ENCODE peak calls at places on chromosomes 16 and 17, in six cellular contexts. L is A673, D is uterus, Y is HCT116, Z is aorta, O is PC-3. S is an unnamed sample.

GRCh38 chr17:40582328-40582901 is 17.1 kb upstream of the CCR7 start:
- DNase-seq in O (no peak), L (no peak), Z (no peak), D (peak; percentile 64), Y (no peak), S (peak; percentile 74)

GRCh38 chr17:49880291-49881053 is 32.6 kb upstream of the TAC4 start:
- DNase-seq in L (peak; percentile 73), D (peak; percentile 38), Y (peak; percentile 70), Z (peak; percentile 93), O (peak; percentile 91), S (peak; percentile 30)

GRCh38 chr17:8223356-8224063 is 13.1 kb upstream of the AURKB start:
- DNase-seq in Y (no peak), Z (peak; percentile 87), L (peak; percentile 71), O (peak; percentile 26), D (peak; percentile 64), S (peak; percentile 36)

GRCh38 chr16:88747588-88748301 is 37.3 kb downstream of the PIEZO1 start:
- DNase-seq in L (peak; percentile 41), Y (peak; percentile 67), O (peak; percentile 54), Z (no peak), D (no peak), S (peak; percentile 52)

GRCh38 chr17:64998436-64999190 is 57.9 kb downstream of the GNA13 start:
- DNase-seq in D (no peak), Z (no peak), L (no peak), Y (no peak), O (peak; percentile 42), S (no peak)

GRCh38 chr17:47223460-47223859 is 14.3 kb downstream of the MYL4 start:
- DNase-seq in L (no peak), D (no peak), Y (no peak), Z (no peak), O (no peak), S (no peak)

GRCh38 chr16:88414521-88415380 is 32.0 kb downstream of the ZNF469 start:
- DNase-seq in O (no peak), Z (no peak), L (no peak), D (no peak), Y (no peak), S (no peak)

GRCh38 chr16:11604783-11605563 is 18.3 kb upstream of the LITAF start:
- DNase-seq in Z (peak; percentile 77), Y (no peak), D (peak; percentile 67), O (no peak), L (peak; percentile 26), S (no peak)

GRCh38 chr17:76124582-76125390 is 16.3 kb downstream of the FOXJ1 start:
- DNase-seq in Z (no peak), L (peak; percentile 56), D (no peak), O (peak; percentile 33), Y (no peak), S (no peak)

GRCh38 chr17:20009302-20010098 is at the start of gene SPECC1:
- DNase-seq in L (peak; percentile 79), Y (peak; percentile 49), Z (peak; percentile 95), O (peak; percentile 97), D (peak; percentile 76), S (no peak)

GRCh38 chr17:48718781-48719641 is 3.3 kb downstream of the PRAC1 start:
- DNase-seq in D (no peak), Z (peak; percentile 71), O (peak; percentile 47), L (peak; percentile 80), Y (no peak), S (no peak)

GRCh38 chr16:30953511-30954124 is 3.9 kb upstream of the SETD1A start:
- DNase-seq in Y (peak; percentile 71), Z (peak; percentile 84), D (peak; percentile 52), L (peak; percentile 88), O (peak; percentile 50), S (peak; percentile 53)

GRCh38 chr17:36755586-36755985 is 154.2 kb downstream of the MRM1 start:
- DNase-seq in D (no peak), Z (no peak), O (peak; percentile 46), L (peak; percentile 6), Y (peak; percentile 57), S (no peak)

GRCh38 chr16:82337355-82337754 is 167.3 kb upstream of the MPHOSPH6 start:
- DNase-seq in O (no peak), L (no peak), Z (no peak), D (no peak), Y (no peak), S (no peak)

GRCh38 chr16:82345318-82345717 is 175.3 kb upstream of the MPHOSPH6 start:
- DNase-seq in D (no peak), L (no peak), O (no peak), Z (no peak), Y (no peak), S (no peak)

GRCh38 chr16:82344157-82344556 is 174.1 kb upstream of the MPHOSPH6 start:
- DNase-seq in O (peak; percentile 10), Z (no peak), L (peak; percentile 6), D (no peak), Y (no peak), S (no peak)

GRCh38 chr16:82340531-82340930 is 170.5 kb upstream of the MPHOSPH6 start:
- DNase-seq in Y (no peak), Z (no peak), D (no peak), L (no peak), O (no peak), S (no peak)

GRCh38 chr16:82341146-82341669 is 171.2 kb upstream of the MPHOSPH6 start:
- DNase-seq in Z (no peak), D (no peak), O (no peak), L (no peak), Y (no peak), S (no peak)
- H3K27me3 ChIP-seq in Z (no peaks in the 10 kb centered on the region), D (no peaks in the 10 kb centered on the region), O (peaks cover 7% of the 10 kb centered on the region), L (peaks cover 4% of the 10 kb centered on the region), Y (peaks cover 11% of the 10 kb centered on the region), S (peaks cover 59% of the 10 kb centered on the region)

DNA sequence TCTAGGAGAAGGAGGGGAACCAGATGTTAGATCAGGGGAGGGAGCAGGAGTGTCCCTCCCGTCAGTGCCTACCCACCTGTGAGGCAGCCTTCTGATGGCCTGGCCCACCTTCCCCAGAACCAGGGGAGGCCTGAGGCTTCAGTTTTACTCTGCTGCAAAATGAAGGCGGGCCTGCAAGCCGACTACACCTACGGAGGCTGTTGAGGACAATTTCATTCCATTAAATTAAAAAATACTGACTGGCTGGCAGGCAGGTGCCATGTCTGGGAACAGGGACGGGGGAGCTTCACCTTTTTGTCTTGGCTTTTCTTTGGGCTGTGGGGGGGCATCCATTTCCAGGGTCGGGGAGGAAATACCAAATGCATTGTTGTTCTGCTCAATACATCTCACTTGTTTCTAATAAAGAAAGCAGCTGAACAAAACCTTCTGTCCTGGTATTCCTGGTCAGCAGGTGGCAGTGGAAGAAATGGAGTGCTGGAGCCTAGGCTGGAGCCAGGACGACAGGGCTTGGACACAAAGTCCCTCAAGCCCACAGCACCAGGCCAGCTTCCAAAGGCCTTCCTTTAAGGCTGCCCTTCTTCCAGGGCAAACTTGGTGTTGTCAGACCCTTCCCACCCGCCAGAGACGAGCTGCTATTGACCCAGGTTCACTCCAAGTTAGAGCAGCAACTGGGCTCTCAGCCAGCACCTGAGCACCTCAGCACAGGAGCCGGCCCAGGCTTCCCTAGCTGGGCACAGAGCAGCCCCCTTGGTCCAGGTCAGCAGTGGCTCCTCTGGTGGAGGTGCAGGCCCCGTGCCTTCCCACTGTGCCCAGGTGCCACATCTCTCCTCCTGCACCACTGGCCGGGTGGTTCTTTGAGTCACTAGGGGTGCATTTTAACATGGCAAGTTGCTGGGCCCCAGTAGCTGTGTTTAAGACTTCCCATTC is 23.5 kb downstream of the PLCD3 start:
- DNase-seq in D (no peak), O (peak; percentile 39), L (no peak), Z (no peak), Y (no peak), S (no peak)
- H3K27ac ChIP-seq in D (peak overlapping the region; percentile 8), O (no peak overlapping the region), L (no peak overlapping the region), Z (no peak overlapping the region), Y (peak overlapping the region; percentile 21), S (no peak overlapping the region)

DNA sequence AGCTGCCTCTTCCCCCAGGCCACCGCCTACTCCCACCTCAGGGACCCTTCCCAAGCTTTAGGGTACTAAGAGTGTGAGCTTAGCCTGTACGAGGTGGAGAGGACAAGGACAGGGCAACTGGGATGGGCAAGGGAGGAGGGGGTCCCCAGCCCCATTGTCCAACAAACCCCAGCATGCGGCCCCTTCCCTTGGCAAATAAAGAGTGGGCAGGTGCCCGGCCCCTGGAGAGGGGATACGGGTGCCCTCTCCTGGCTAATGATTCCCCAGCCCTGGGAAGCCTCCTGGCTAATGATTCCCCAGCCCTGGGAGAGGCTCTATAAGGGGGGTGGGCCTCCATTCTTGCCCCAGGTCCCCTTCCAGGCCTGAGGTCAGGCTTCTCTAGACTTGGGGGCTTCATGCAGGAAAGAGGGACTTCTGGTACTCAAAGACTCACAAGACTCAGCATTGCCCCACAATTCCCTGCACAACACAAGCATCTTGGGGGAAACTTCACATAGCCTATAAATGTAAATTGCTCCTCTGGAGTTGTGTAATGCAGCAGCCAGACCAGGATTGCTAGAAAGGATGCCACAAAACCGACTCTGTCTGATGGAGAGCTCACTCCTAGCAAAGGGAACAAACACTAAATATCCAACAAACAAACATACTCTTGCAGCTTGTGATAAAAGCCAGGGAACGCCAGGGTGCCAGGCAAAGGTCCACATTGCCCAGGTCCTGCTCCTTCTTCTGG is 14.9 kb downstream of the SLC13A2 start:
- DNase-seq in Z (no peak), D (no peak), Y (no peak), L (no peak), O (no peak), S (no peak)
- H3K27me3 ChIP-seq in Z (peaks cover 1% of the 10 kb centered on the region), D (no peaks in the 10 kb centered on the region), Y (no peaks in the 10 kb centered on the region), L (no peaks in the 10 kb centered on the region), O (no peaks in the 10 kb centered on the region), S (peaks cover 23% of the 10 kb centered on the region)

GRCh38 chr16:4313563-4314531 is 2.0 kb upstream of the GLIS2 start:
- DNase-seq in Y (peak; percentile 64), O (no peak), Z (no peak), D (no peak), L (no peak), S (no peak)

GRCh38 chr16:4314532-4315184 is 1.2 kb upstream of the GLIS2 start:
- DNase-seq in O (peak; percentile 39), Z (no peak), Y (peak; percentile 70), L (peak; percentile 70), D (no peak), S (peak; percentile 64)

GRCh38 chr16:4316103-4316731 is 350 bp downstream of the GLIS2 start:
- DNase-seq in D (peak; percentile 37), Z (no peak), Y (no peak), O (peak; percentile 16), L (peak; percentile 62), S (no peak)

GRCh38 chr16:4316732-4317461 is 1.0 kb downstream of the GLIS2 start:
- DNase-seq in O (peak; percentile 57), L (no peak), Y (no peak), D (no peak), Z (peak; percentile 88), S (no peak)

DNA sequence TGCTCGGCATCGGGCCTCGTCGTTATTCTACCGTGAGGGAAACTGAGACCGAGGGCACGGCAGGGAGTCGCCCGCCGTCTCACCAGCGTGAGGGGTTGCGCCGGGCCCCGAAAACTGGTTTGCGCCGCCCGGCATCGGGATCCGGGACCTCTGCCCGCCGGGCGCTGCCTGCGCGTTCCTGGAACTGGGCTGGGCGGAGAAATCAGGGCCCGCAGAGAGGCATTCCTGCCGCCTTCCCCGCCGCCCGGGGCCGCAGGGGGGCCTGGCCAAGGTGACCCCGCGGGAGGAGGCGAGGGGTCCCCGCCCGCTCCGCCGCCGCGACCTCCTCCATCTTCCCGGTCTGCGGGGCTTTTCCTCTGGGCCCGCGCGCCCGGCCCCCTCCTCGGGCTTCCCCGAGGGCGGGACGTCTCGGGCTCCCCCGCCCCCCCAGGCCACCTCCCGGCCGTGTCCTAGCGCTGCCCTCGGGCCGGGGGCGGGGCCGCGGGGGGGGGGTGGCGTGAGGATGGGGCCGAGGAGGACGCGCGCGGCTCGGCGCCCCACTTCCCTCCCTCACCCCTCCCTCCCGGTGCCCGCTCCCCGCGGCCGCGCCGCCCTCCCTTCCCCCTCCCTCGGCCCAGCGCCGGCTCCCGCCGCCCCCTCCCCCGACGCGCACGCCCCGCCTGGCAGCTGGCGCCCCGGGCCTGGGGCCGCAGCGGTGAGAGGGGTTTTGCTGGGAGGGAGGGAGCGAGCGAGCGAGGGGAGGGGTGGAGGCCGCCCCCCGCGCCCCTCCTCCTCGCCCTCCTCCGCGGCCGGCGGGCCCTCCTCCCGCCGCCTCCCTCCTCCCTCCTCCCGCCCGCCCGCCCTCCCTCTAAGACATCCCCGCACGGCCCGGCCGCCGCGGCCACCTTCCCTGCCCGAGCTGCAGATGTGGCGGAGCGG is at the start of gene GLIS2:
- DNase-seq in L (peak; percentile 85), D (peak; percentile 80), Y (peak; percentile 28), O (peak; percentile 57), Z (peak; percentile 91), S (no peak)
- H3K27ac ChIP-seq in L (peak within 1 kb of the TSS; percentile 82), D (peak within 1 kb of the TSS; percentile 90), Y (peak within 1 kb of the TSS; percentile 93), O (no peak within 1 kb of the TSS), Z (peak within 1 kb of the TSS; percentile 44), S (no peak within 1 kb of the TSS)

S was measured in foreskin keratinocyte.